ENCODE peak calls at places on chromosome 21, in four cellular contexts. P is K562, K is IMR-90, E is HepG2. C is an unnamed sample.

GRCh38 chr21:32364801-32365200 is 28.0 kb downstream of the URB1 start:
- DNase-seq in P (no peak), K (no peak), E (peak), C (no peak)

GRCh38 chr21:26769613-26770188 is 75.5 kb downstream of the ADAMTS1 start:
- DNase-seq in P (no peak), K (peak), E (no peak), C (no peak)

GRCh38 chr21:18840239-18840638 is 436.7 kb upstream of the TMPRSS15 start:
- DNase-seq in P (peak), K (no peak), E (no peak), C (peak)

GRCh38 chr21:15809818-15810217 is 80.0 kb downstream of the USP25 start:
- DNase-seq in P (no peak), K (peak), E (no peak), C (no peak)

GRCh38 chr21:26916799-26917198 is 50.1 kb downstream of the ADAMTS5 start:
- DNase-seq in P (no peak), K (no peak), E (no peak), C (no peak)

GRCh38 chr21:29304577-29304976 is 5.9 kb downstream of the BACH1 start:
- DNase-seq in P (no peak), K (no peak), E (no peak), C (no peak)

GRCh38 chr21:26946744-26947446 is 20.0 kb downstream of the ADAMTS5 start:
- DNase-seq in P (no peak), K (no peak), E (no peak), C (no peak)

GRCh38 chr21:14319805-14320204 is 63.1 kb downstream of the HSPA13 start:
- DNase-seq in P (no peak), K (no peak), E (no peak), C (no peak)

GRCh38 chr21:43734830-43735229 is 15.9 kb downstream of the PDXK start:
- DNase-seq in P (no peak), K (peak), E (no peak), C (no peak)

GRCh38 chr21:34227386-34227852 is 136.4 kb upstream of the KCNE2 start:
- DNase-seq in P (no peak), K (peak), E (no peak), C (no peak)

GRCh38 chr21:26157842-26158241 is 12.7 kb downstream of the APP start:
- DNase-seq in P (no peak), K (no peak), E (no peak), C (no peak)

GRCh38 chr21:34526618-34527290 is 14.7 kb upstream of the KCNE1 start:
- DNase-seq in P (no peak), K (peak), E (peak), C (peak)

GRCh38 chr21:34956416-34957316 is 92.4 kb downstream of the RUNX1 start:
- DNase-seq in P (no peak), K (no peak), E (no peak), C (no peak)

GRCh38 chr21:25944082-25944481 is 209.3 kb downstream of the GABPA start:
- DNase-seq in P (no peak), K (no peak), E (peak), C (no peak)

GRCh38 chr21:18370292-18370691 is 33.3 kb downstream of the TMPRSS15 start:
- DNase-seq in P (no peak), K (no peak), E (no peak), C (no peak)

GRCh38 chr21:32215306-32215685 is 63.6 kb downstream of the MIS18A start:
- DNase-seq in P (no peak), K (no peak), E (no peak), C (no peak)

GRCh38 chr21:29024474-29025327 is at the start of gene USP16:
- DNase-seq in P (peak), K (peak), E (peak), C (peak)

GRCh38 chr21:32307706-32308105 is 9.1 kb downstream of the MRAP start:
- DNase-seq in P (no peak), K (peak), E (peak), C (no peak)

GRCh38 chr21:14742119-14742518 is 196.0 kb upstream of the SAMSN1 start:
- DNase-seq in P (no peak), K (no peak), E (no peak), C (no peak)

GRCh38 chr21:43866233-43866632 is 1.2 kb downstream of the AGPAT3 start:
- DNase-seq in P (peak), K (peak), E (no peak), C (no peak)

GRCh38 chr21:22115746-22116145 is 1117.5 kb downstream of the NCAM2 start:
- DNase-seq in P (no peak), K (no peak), E (no peak), C (no peak)

GRCh38 chr21:31924548-31924947 is 51.7 kb downstream of the HUNK start:
- DNase-seq in P (no peak), K (no peak), E (no peak), C (no peak)

GRCh38 chr21:21385404-21385803 is 387.2 kb downstream of the NCAM2 start:
- DNase-seq in P (no peak), K (no peak), E (no peak), C (no peak)

GRCh38 chr21:46551636-46552241 is 53.1 kb downstream of the S100B start:
- DNase-seq in P (no peak), K (no peak), E (no peak), C (no peak)

GRCh38 chr21:46410516-46410915 is 48.2 kb upstream of the DIP2A start:
- DNase-seq in P (no peak), K (no peak), E (no peak), C (no peak)

GRCh38 chr21:33434770-33435360 is 31.7 kb downstream of the IFNGR2 start:
- DNase-seq in P (peak), K (peak), E (no peak), C (no peak)

GRCh38 chr21:14453964-14454641 is 71.2 kb upstream of the HSPA13 start:
- DNase-seq in P (peak), K (no peak), E (no peak), C (no peak)

GRCh38 chr21:46661211-46661625 is 25.7 kb downstream of the PRMT2 start:
- DNase-seq in P (no peak), K (peak), E (no peak), C (no peak)

GRCh38 chr21:41142051-41142795 is 25.7 kb upstream of the BACE2 start:
- DNase-seq in P (no peak), K (peak), E (peak), C (peak)

GRCh38 chr21:18041012-18041411 is 203.6 kb upstream of the CHODL start:
- DNase-seq in P (no peak), K (no peak), E (peak), C (no peak)

GRCh38 chr21:38820471-38821239 is 14.9 kb downstream of the ETS2 start:
- DNase-seq in P (no peak), K (no peak), E (no peak), C (no peak)
- TF ChIP-seq MAZ in P (no peak), K (no peak), E (no peak), C (no peak)

GRCh38 chr21:30642564-30642963 is at the start of gene KRTAP20-3:
- DNase-seq in P (no peak), K (no peak), E (no peak), C (no peak)
- TF ChIP-seq MAZ in P (no peak), K (no peak), E (no peak), C (no peak)

DNA sequence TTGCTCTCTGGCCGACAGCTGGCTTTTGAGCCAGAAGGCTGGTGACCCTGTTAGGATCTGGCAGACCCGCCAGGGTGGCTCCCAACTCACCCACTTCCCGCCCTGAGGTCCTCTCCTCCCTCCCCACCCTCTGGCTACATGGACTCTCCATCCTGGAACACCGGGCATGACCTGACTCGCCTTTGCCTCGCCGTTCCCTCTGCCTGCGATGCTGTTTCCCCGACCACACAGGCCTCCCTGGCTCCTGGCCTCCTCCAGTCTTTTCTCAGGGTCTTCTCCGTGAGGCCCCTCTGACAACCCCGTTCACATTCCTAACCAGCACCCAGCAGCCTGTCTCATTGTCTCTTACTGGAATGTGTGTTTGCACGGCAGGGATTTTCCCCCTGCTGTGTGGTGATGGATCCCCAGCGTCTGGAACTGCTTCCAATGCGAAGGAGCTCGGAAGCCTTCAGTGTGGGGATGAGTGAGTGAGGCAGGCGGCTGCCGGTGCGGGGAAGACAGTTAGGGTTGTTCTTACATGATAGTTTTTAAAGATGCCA is 46.0 kb upstream of the POFUT2 start:
- DNase-seq in P (no peak), K (peak), E (no peak), C (no peak)
- TF ChIP-seq MAZ in P (no peak), K (no peak), E (no peak), C (no peak)

GRCh38 chr21:40051801-40052200 is 184.6 kb downstream of the PCP4 start:
- DNase-seq in P (no peak), K (no peak), E (no peak), C (no peak)
- TF ChIP-seq MAZ in P (no peak), K (no peak), E (no peak), C (no peak)

GRCh38 chr21:36203603-36203889 is 46.9 kb downstream of the DOP1B start:
- DNase-seq in P (no peak), K (peak), E (peak), C (peak)
- TF ChIP-seq MAZ in P (no peak), K (peak), E (peak), C (no peak)

DNA sequence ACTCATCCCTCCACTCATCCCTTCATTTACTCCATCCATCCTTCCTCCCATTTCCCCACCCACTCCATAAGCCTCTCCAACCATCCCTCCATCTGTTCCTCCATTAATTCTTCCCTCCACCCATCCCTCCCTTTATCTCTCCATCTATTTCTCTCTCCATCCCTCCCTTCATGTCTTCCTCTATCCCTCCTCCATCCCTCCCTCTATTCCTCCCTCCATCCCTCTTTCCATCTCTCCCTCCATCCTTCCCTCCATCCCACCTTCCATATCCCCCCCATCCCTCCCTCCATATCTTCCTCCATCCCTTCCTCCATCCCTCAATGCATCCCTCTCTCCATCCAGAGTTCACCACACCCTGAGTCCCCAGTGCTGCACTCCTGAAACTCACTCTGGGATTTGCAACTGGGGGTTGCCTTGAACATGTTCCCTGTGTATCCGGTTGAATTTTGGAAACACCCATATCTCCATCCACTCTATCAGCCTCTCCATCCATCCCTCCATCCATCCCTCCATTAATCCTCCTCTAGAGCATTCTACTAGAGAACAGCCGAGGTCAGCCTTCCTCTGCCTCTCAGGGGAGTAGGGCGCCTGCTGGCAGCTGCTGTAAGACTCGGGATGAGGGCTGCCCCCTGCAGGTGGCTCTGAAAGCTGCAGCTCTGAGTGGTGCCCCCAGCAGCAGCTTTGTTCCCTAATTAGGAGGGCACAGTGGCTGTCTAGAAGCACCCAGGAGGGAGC is 39.4 kb downstream of the ABCG1 start:
- DNase-seq in P (peak), K (peak), E (peak), C (peak)
- TF ChIP-seq MAZ in P (no peak), K (no peak), E (no peak), C (no peak)

GRCh38 chr21:45306453-45306831 is 18.7 kb upstream of the POFUT2 start:
- DNase-seq in P (no peak), K (no peak), E (no peak), C (no peak)
- TF ChIP-seq MAZ in P (no peak), K (no peak), E (no peak), C (no peak)

C was measured in A549.